ENCODE peak calls at places on chromosome 15, in six cellular contexts. One of them, this sample, is unnamed.

GRCh38 chr15:58222698-58223097 is 84.5 kb downstream of the AQP9 start:
- DNase-seq in HCT116: no peak
- DNase-seq in T-helper 9 cell: no peak
- DNase-seq in amniotic stem cell: no peak
- DNase-seq in activated CD8-positive, alpha-beta memory T cell treated with anti-CD3 and anti-CD28 coated beads, Interleukin-2, amount 10 ng/mL, durations not matched to agents 7 days and 5 days: no peak
- DNase-seq in stimulated activated CD4-positive, alpha-beta T cell treated with anti-CD3 and anti-CD28 coated beads, Interleukin-1b, Interleukin-23, amount 100 ng/mL, for 24 hours: no peak
- DNase-seq in this sample: no peak

GRCh38 chr15:60651734-60652141 is 172.8 kb upstream of the ICE2 start:
- DNase-seq in amniotic stem cell: no peak
- DNase-seq in activated CD8-positive, alpha-beta memory T cell treated with anti-CD3 and anti-CD28 coated beads, Interleukin-2, amount 10 ng/mL, durations not matched to agents 7 days and 5 days: no peak
- DNase-seq in T-helper 9 cell: no peak
- DNase-seq in stimulated activated CD4-positive, alpha-beta T cell treated with anti-CD3 and anti-CD28 coated beads, Interleukin-1b, Interleukin-23, amount 100 ng/mL, for 24 hours: no peak
- DNase-seq in HCT116: no peak
- DNase-seq in this sample: no peak

GRCh38 chr15:63896336-63897115 is 62.8 kb upstream of the HERC1 start:
- DNase-seq in T-helper 9 cell: no peak
- DNase-seq in stimulated activated CD4-positive, alpha-beta T cell treated with anti-CD3 and anti-CD28 coated beads, Interleukin-1b, Interleukin-23, amount 100 ng/mL, for 24 hours: no peak
- DNase-seq in activated CD8-positive, alpha-beta memory T cell treated with anti-CD3 and anti-CD28 coated beads, Interleukin-2, amount 10 ng/mL, durations not matched to agents 7 days and 5 days: peak; percentile 86
- DNase-seq in amniotic stem cell: no peak
- DNase-seq in HCT116: no peak
- DNase-seq in this sample: no peak

GRCh38 chr15:60520041-60520824 is 41.3 kb upstream of the ICE2 start:
- DNase-seq in HCT116: peak; percentile 16
- DNase-seq in stimulated activated CD4-positive, alpha-beta T cell treated with anti-CD3 and anti-CD28 coated beads, Interleukin-1b, Interleukin-23, amount 100 ng/mL, for 24 hours: no peak
- DNase-seq in activated CD8-positive, alpha-beta memory T cell treated with anti-CD3 and anti-CD28 coated beads, Interleukin-2, amount 10 ng/mL, durations not matched to agents 7 days and 5 days: no peak
- DNase-seq in amniotic stem cell: no peak
- DNase-seq in T-helper 9 cell: no peak
- DNase-seq in this sample: no peak

GRCh38 chr15:58307313-58307961 is 124.4 kb upstream of the LIPC start:
- DNase-seq in HCT116: no peak
- DNase-seq in T-helper 9 cell: no peak
- DNase-seq in amniotic stem cell: peak; percentile 37
- DNase-seq in activated CD8-positive, alpha-beta memory T cell treated with anti-CD3 and anti-CD28 coated beads, Interleukin-2, amount 10 ng/mL, durations not matched to agents 7 days and 5 days: no peak
- DNase-seq in stimulated activated CD4-positive, alpha-beta T cell treated with anti-CD3 and anti-CD28 coated beads, Interleukin-1b, Interleukin-23, amount 100 ng/mL, for 24 hours: no peak
- DNase-seq in this sample: no peak

GRCh38 chr15:45326776-45327175 is 51.6 kb downstream of the GATM start:
- DNase-seq in T-helper 9 cell: no peak
- DNase-seq in HCT116: no peak
- DNase-seq in amniotic stem cell: no peak
- DNase-seq in stimulated activated CD4-positive, alpha-beta T cell treated with anti-CD3 and anti-CD28 coated beads, Interleukin-1b, Interleukin-23, amount 100 ng/mL, for 24 hours: no peak
- DNase-seq in activated CD8-positive, alpha-beta memory T cell treated with anti-CD3 and anti-CD28 coated beads, Interleukin-2, amount 10 ng/mL, durations not matched to agents 7 days and 5 days: no peak
- DNase-seq in this sample: no peak

GRCh38 chr15:62706361-62706760 is 336.2 kb upstream of the TPM1 start:
- DNase-seq in stimulated activated CD4-positive, alpha-beta T cell treated with anti-CD3 and anti-CD28 coated beads, Interleukin-1b, Interleukin-23, amount 100 ng/mL, for 24 hours: no peak
- DNase-seq in T-helper 9 cell: no peak
- DNase-seq in HCT116: no peak
- DNase-seq in activated CD8-positive, alpha-beta memory T cell treated with anti-CD3 and anti-CD28 coated beads, Interleukin-2, amount 10 ng/mL, durations not matched to agents 7 days and 5 days: no peak
- DNase-seq in amniotic stem cell: no peak
- DNase-seq in this sample: no peak

GRCh38 chr15:40999190-40999589 is 45.9 kb downstream of the CHAC1 start:
- DNase-seq in T-helper 9 cell: no peak
- DNase-seq in activated CD8-positive, alpha-beta memory T cell treated with anti-CD3 and anti-CD28 coated beads, Interleukin-2, amount 10 ng/mL, durations not matched to agents 7 days and 5 days: no peak
- DNase-seq in amniotic stem cell: peak; percentile 57
- DNase-seq in stimulated activated CD4-positive, alpha-beta T cell treated with anti-CD3 and anti-CD28 coated beads, Interleukin-1b, Interleukin-23, amount 100 ng/mL, for 24 hours: no peak
- DNase-seq in HCT116: no peak
- DNase-seq in this sample: no peak

GRCh38 chr15:39226169-39226964 is 354.5 kb upstream of the THBS1 start:
- DNase-seq in stimulated activated CD4-positive, alpha-beta T cell treated with anti-CD3 and anti-CD28 coated beads, Interleukin-1b, Interleukin-23, amount 100 ng/mL, for 24 hours: no peak
- DNase-seq in T-helper 9 cell: no peak
- DNase-seq in amniotic stem cell: no peak
- DNase-seq in activated CD8-positive, alpha-beta memory T cell treated with anti-CD3 and anti-CD28 coated beads, Interleukin-2, amount 10 ng/mL, durations not matched to agents 7 days and 5 days: no peak
- DNase-seq in HCT116: no peak
- DNase-seq in this sample: no peak

GRCh38 chr15:79724804-79725203 is 172.0 kb downstream of the MTHFS start:
- DNase-seq in activated CD8-positive, alpha-beta memory T cell treated with anti-CD3 and anti-CD28 coated beads, Interleukin-2, amount 10 ng/mL, durations not matched to agents 7 days and 5 days: no peak
- DNase-seq in HCT116: no peak
- DNase-seq in stimulated activated CD4-positive, alpha-beta T cell treated with anti-CD3 and anti-CD28 coated beads, Interleukin-1b, Interleukin-23, amount 100 ng/mL, for 24 hours: no peak
- DNase-seq in amniotic stem cell: no peak
- DNase-seq in T-helper 9 cell: no peak
- DNase-seq in this sample: no peak